ENCODE peak calls at places on chromosomes 16 and 17, in seven cellular contexts. One of them, this sample, is unnamed.

GRCh38 chr17:41467546-41467945 is 360 bp upstream of the KRT32 start:
- DNase-seq in HepG2: no peak
- DNase-seq in K562: no peak
- DNase-seq in A549: no peak
- DNase-seq in SK-N-SH: no peak
- DNase-seq in GM23338: no peak
- DNase-seq in HCT116: no peak
- DNase-seq in this sample: no peak

GRCh38 chr17:65170839-65171238 is 33.7 kb downstream of the RGS9 start:
- DNase-seq in HepG2: peak; percentile 61
- DNase-seq in K562: no peak
- DNase-seq in A549: no peak
- DNase-seq in SK-N-SH: no peak
- DNase-seq in GM23338: no peak
- DNase-seq in HCT116: no peak
- DNase-seq in this sample: no peak

GRCh38 chr17:9240659-9241370 is 219.5 kb downstream of the NTN1 start:
- DNase-seq in HepG2: peak; percentile 35
- DNase-seq in K562: peak; percentile 17
- DNase-seq in A549: no peak
- DNase-seq in SK-N-SH: no peak
- DNase-seq in GM23338: peak; percentile 84
- DNase-seq in HCT116: no peak
- DNase-seq in this sample: no peak

GRCh38 chr17:46979023-46979870 is at the start of gene RPRML:
- DNase-seq in HepG2: no peak
- DNase-seq in K562: peak; percentile 34
- DNase-seq in A549: peak; percentile 25
- DNase-seq in SK-N-SH: peak; percentile 86
- DNase-seq in GM23338: peak; percentile 64
- DNase-seq in HCT116: no peak
- DNase-seq in this sample: no peak

GRCh38 chr17:80053102-80053501 is 16.7 kb downstream of the CCDC40 start:
- DNase-seq in HepG2: no peak
- DNase-seq in K562: no peak
- DNase-seq in A549: no peak
- DNase-seq in SK-N-SH: peak; percentile 54
- DNase-seq in GM23338: no peak
- DNase-seq in HCT116: no peak
- DNase-seq in this sample: no peak

GRCh38 chr16:75589301-75589700 is 23.1 kb downstream of the GABARAPL2 start:
- DNase-seq in HepG2: no peak
- DNase-seq in K562: no peak
- DNase-seq in A549: no peak
- DNase-seq in SK-N-SH: no peak
- DNase-seq in GM23338: no peak
- DNase-seq in HCT116: no peak
- DNase-seq in this sample: no peak

GRCh38 chr16:20743591-20743990 is 2.0 kb upstream of the THUMPD1 start:
- DNase-seq in HepG2: no peak
- DNase-seq in K562: no peak
- DNase-seq in A549: no peak
- DNase-seq in SK-N-SH: no peak
- DNase-seq in GM23338: no peak
- DNase-seq in HCT116: no peak
- DNase-seq in this sample: no peak

GRCh38 chr16:5412721-5413120 is 315.1 kb upstream of the EEF2KMT start:
- DNase-seq in HepG2: no peak
- DNase-seq in K562: no peak
- DNase-seq in A549: no peak
- DNase-seq in SK-N-SH: peak; percentile 50
- DNase-seq in GM23338: peak; percentile 73
- DNase-seq in HCT116: no peak
- DNase-seq in this sample: no peak

GRCh38 chr17:72097144-72097543 is 23.7 kb upstream of the SOX9 start:
- DNase-seq in HepG2: no peak
- DNase-seq in K562: no peak
- DNase-seq in A549: no peak
- DNase-seq in SK-N-SH: no peak
- DNase-seq in GM23338: no peak
- DNase-seq in HCT116: no peak
- DNase-seq in this sample: no peak

GRCh38 chr16:59973966-59974365 is 1239.8 kb upstream of the GOT2 start:
- DNase-seq in HepG2: no peak
- DNase-seq in K562: no peak
- DNase-seq in A549: no peak
- DNase-seq in SK-N-SH: no peak
- DNase-seq in GM23338: no peak
- DNase-seq in HCT116: no peak
- DNase-seq in this sample: no peak

GRCh38 chr17:1617620-1618174 is 10.9 kb downstream of the SLC43A2 start:
- DNase-seq in HepG2: no peak
- DNase-seq in K562: peak; percentile 71
- DNase-seq in A549: peak; percentile 80
- DNase-seq in SK-N-SH: no peak
- DNase-seq in GM23338: no peak
- DNase-seq in HCT116: peak; percentile 93
- DNase-seq in this sample: peak; percentile 18

GRCh38 chr17:58684003-58684402 is 7.8 kb downstream of the TEX14 start:
- DNase-seq in HepG2: no peak
- DNase-seq in K562: no peak
- DNase-seq in A549: no peak
- DNase-seq in SK-N-SH: no peak
- DNase-seq in GM23338: no peak
- DNase-seq in HCT116: no peak
- DNase-seq in this sample: no peak

GRCh38 chr17:7043544-7044268 is at the start of gene SLC16A11:
- DNase-seq in HepG2: no peak
- DNase-seq in K562: no peak
- DNase-seq in A549: no peak
- DNase-seq in SK-N-SH: peak; percentile 75
- DNase-seq in GM23338: peak; percentile 49
- DNase-seq in HCT116: no peak
- DNase-seq in this sample: no peak

GRCh38 chr17:61489719-61490490 is 37.7 kb downstream of the TBX4 start:
- DNase-seq in HepG2: no peak
- DNase-seq in K562: no peak
- DNase-seq in A549: no peak
- DNase-seq in SK-N-SH: no peak
- DNase-seq in GM23338: no peak
- DNase-seq in HCT116: no peak
- DNase-seq in this sample: no peak

GRCh38 chr17:56047321-56047720 is 106.0 kb upstream of the ANKFN1 start:
- DNase-seq in HepG2: no peak
- DNase-seq in K562: no peak
- DNase-seq in A549: no peak
- DNase-seq in SK-N-SH: no peak
- DNase-seq in GM23338: no peak
- DNase-seq in HCT116: no peak
- DNase-seq in this sample: no peak
- TF ChIP-seq REST in HepG2: no peak
- TF ChIP-seq REST in K562: no peak
- TF ChIP-seq REST in A549: no peak
- TF ChIP-seq REST in SK-N-SH: no peak
- TF ChIP-seq REST in GM23338: no peak
- TF ChIP-seq REST in HCT116: no peak
- TF ChIP-seq REST in this sample: no peak

DNA sequence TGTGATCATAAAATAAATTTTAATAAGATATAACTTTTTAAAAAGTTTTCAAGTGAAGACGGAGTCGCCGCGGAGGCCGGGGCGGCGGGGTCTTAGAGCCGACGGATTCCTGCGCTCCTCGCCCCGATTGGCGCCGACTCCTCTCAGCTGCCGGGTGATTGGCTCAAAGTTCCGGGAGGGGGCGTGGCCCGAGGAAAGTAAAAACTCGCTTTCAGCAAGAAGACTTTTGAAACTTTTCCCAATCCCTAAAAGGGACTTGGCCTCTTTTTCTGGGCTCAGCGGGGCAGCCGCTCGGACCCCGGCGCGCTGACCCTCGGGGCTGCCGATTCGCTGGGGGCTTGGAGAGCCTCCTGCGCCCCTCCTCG is at the start of gene FOXC2:
- DNase-seq in HepG2: no peak
- DNase-seq in K562: peak; percentile 46
- DNase-seq in A549: peak; percentile 49
- DNase-seq in SK-N-SH: peak; percentile 75
- DNase-seq in GM23338: peak; percentile 99
- DNase-seq in HCT116: no peak
- DNase-seq in this sample: no peak
- TF ChIP-seq REST in HepG2: no peak
- TF ChIP-seq REST in K562: no peak
- TF ChIP-seq REST in A549: no peak
- TF ChIP-seq REST in SK-N-SH: no peak
- TF ChIP-seq REST in GM23338: no peak
- TF ChIP-seq REST in HCT116: no peak
- TF ChIP-seq REST in this sample: no peak

GRCh38 chr16:67547423-67548264 is 14.7 kb upstream of the CTCF start:
- DNase-seq in HepG2: no peak
- DNase-seq in K562: no peak
- DNase-seq in A549: no peak
- DNase-seq in SK-N-SH: no peak
- DNase-seq in GM23338: no peak
- DNase-seq in HCT116: no peak
- DNase-seq in this sample: no peak

GRCh38 chr16:67549240-67549639 is 13.1 kb upstream of the CTCF start:
- DNase-seq in HepG2: no peak
- DNase-seq in K562: no peak
- DNase-seq in A549: no peak
- DNase-seq in SK-N-SH: no peak
- DNase-seq in GM23338: no peak
- DNase-seq in HCT116: no peak
- DNase-seq in this sample: no peak

GRCh38 chr16:67549936-67550335 is 12.4 kb upstream of the CTCF start:
- DNase-seq in HepG2: no peak
- DNase-seq in K562: no peak
- DNase-seq in A549: no peak
- DNase-seq in SK-N-SH: no peak
- DNase-seq in GM23338: no peak
- DNase-seq in HCT116: no peak
- DNase-seq in this sample: no peak

GRCh38 chr16:67546761-67547422 is 15.4 kb upstream of the CTCF start:
- DNase-seq in HepG2: peak; percentile 65
- DNase-seq in K562: peak; percentile 77
- DNase-seq in A549: peak; percentile 85
- DNase-seq in SK-N-SH: peak; percentile 91
- DNase-seq in GM23338: peak; percentile 89
- DNase-seq in HCT116: peak; percentile 34
- DNase-seq in this sample: peak; percentile 74

DNA sequence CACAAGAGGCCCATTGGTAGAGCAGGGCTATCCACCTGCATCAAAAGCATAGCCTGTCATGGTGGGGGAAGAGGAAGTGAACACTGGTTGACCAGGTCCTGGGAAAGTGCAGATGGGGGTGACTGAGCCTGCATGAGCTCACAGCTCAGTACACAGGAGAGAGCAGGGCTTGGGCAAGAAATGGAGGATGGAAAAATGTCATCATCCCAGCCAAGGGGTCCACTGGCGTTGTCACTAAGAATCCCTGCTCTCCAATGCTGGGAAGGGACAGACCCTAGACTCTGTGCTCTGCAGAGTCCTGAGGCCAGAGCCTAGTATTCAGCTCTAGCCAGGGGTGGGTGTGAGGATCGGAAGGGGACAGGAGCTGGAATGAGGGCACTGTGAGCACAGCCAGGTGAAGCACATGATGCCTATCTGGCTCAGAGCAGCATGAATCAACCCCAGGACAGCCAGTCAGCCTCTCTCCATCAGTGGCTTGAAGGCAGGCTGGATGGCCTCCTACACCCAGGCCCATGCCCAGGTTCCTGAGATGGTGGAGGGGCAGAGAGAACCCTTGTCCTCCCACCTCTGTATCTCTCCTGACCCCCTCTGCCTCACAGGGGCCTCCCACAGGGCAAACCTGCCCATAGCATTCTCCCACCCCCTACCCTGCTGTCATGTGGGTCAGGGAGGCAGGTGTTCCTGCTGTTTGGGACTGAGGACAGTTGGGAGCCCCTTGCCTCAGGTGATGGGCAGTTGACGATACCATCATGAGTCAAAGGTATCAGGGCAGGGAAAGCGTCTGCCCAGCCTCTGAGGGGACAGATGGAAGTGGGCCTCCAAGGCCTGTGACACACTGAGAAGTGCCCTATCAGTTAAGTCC is 13.8 kb upstream of the CTCF start:
- DNase-seq in HepG2: no peak
- DNase-seq in K562: no peak
- DNase-seq in A549: no peak
- DNase-seq in SK-N-SH: no peak
- DNase-seq in GM23338: no peak
- DNase-seq in HCT116: no peak
- DNase-seq in this sample: peak; percentile 67
- TF ChIP-seq REST in HepG2: no peak
- TF ChIP-seq REST in K562: no peak
- TF ChIP-seq REST in A549: no peak
- TF ChIP-seq REST in SK-N-SH: no peak
- TF ChIP-seq REST in GM23338: no peak
- TF ChIP-seq REST in HCT116: no peak
- TF ChIP-seq REST in this sample: no peak

GRCh38 chr16:15808071-15808470 is 48.8 kb downstream of the MYH11 start:
- DNase-seq in HepG2: no peak
- DNase-seq in K562: no peak
- DNase-seq in A549: no peak
- DNase-seq in SK-N-SH: no peak
- DNase-seq in GM23338: no peak
- DNase-seq in HCT116: no peak
- DNase-seq in this sample: no peak

GRCh38 chr16:15811416-15811777 is 45.4 kb downstream of the MYH11 start:
- DNase-seq in HepG2: no peak
- DNase-seq in K562: no peak
- DNase-seq in A549: no peak
- DNase-seq in SK-N-SH: no peak
- DNase-seq in GM23338: no peak
- DNase-seq in HCT116: no peak
- DNase-seq in this sample: no peak

GRCh38 chr16:15810411-15810810 is 46.4 kb downstream of the MYH11 start:
- DNase-seq in HepG2: no peak
- DNase-seq in K562: no peak
- DNase-seq in A549: no peak
- DNase-seq in SK-N-SH: peak; percentile 33
- DNase-seq in GM23338: no peak
- DNase-seq in HCT116: no peak
- DNase-seq in this sample: no peak

GRCh38 chr16:15810949-15811348 is 45.9 kb downstream of the MYH11 start:
- DNase-seq in HepG2: no peak
- DNase-seq in K562: no peak
- DNase-seq in A549: no peak
- DNase-seq in SK-N-SH: no peak
- DNase-seq in GM23338: no peak
- DNase-seq in HCT116: no peak
- DNase-seq in this sample: no peak

GRCh38 chr16:15811778-15812750 is 44.8 kb downstream of the MYH11 start:
- DNase-seq in HepG2: no peak
- DNase-seq in K562: no peak
- DNase-seq in A549: no peak
- DNase-seq in SK-N-SH: no peak
- DNase-seq in GM23338: peak; percentile 6
- DNase-seq in HCT116: no peak
- DNase-seq in this sample: no peak
- TF ChIP-seq REST in HepG2: no peak
- TF ChIP-seq REST in K562: no peak
- TF ChIP-seq REST in A549: no peak
- TF ChIP-seq REST in SK-N-SH: no peak
- TF ChIP-seq REST in GM23338: no peak
- TF ChIP-seq REST in HCT116: no peak
- TF ChIP-seq REST in this sample: no peak

GRCh38 chr16:86044881-86045600 is 146.1 kb downstream of the IRF8 start:
- DNase-seq in HepG2: no peak
- DNase-seq in K562: no peak
- DNase-seq in A549: no peak
- DNase-seq in SK-N-SH: no peak
- DNase-seq in GM23338: no peak
- DNase-seq in HCT116: no peak
- DNase-seq in this sample: no peak
- TF ChIP-seq REST in HepG2: no peak
- TF ChIP-seq REST in K562: no peak
- TF ChIP-seq REST in A549: no peak
- TF ChIP-seq REST in SK-N-SH: no peak
- TF ChIP-seq REST in GM23338: no peak
- TF ChIP-seq REST in HCT116: no peak
- TF ChIP-seq REST in this sample: no peak